ENCODE peak calls at places on chromosomes 5 and 9, in six cellular contexts. One of them, this sample, is unnamed.

GRCh38 chr9:6564868-6565267 is 80.7 kb downstream of the GLDC start:
- DNase-seq in ovary: peak; percentile 24
- DNase-seq in breast epithelium: no peak
- DNase-seq in A549: no peak
- DNase-seq in heart left ventricle: peak; percentile 30
- DNase-seq in gastrocnemius medialis: no peak
- DNase-seq in this sample: no peak

GRCh38 chr9:88818495-88819201 is 172.6 kb upstream of the S1PR3 start:
- DNase-seq in gastrocnemius medialis: no peak
- DNase-seq in A549: no peak
- DNase-seq in breast epithelium: peak; percentile 27
- DNase-seq in heart left ventricle: peak; percentile 52
- DNase-seq in ovary: no peak
- DNase-seq in this sample: no peak

GRCh38 chr9:70600479-70600878 is 186.0 kb upstream of the KLF9 start:
- DNase-seq in gastrocnemius medialis: peak; percentile 41
- DNase-seq in heart left ventricle: peak; percentile 68
- DNase-seq in A549: no peak
- DNase-seq in ovary: peak; percentile 58
- DNase-seq in breast epithelium: no peak
- DNase-seq in this sample: no peak

GRCh38 chr5:148820778-148821395 is 5.5 kb upstream of the ADRB2 start:
- DNase-seq in breast epithelium: no peak
- DNase-seq in gastrocnemius medialis: no peak
- DNase-seq in heart left ventricle: no peak
- DNase-seq in A549: no peak
- DNase-seq in ovary: no peak
- DNase-seq in this sample: no peak

GRCh38 chr9:108473209-108474112 is 382.3 kb downstream of the ACTL7B start:
- DNase-seq in gastrocnemius medialis: peak; percentile 85
- DNase-seq in breast epithelium: no peak
- DNase-seq in A549: peak; percentile 54
- DNase-seq in ovary: no peak
- DNase-seq in heart left ventricle: no peak
- DNase-seq in this sample: peak; percentile 64

GRCh38 chr9:37784291-37784639 is 599 bp downstream of the EXOSC3 start:
- DNase-seq in gastrocnemius medialis: no peak
- DNase-seq in heart left ventricle: no peak
- DNase-seq in breast epithelium: no peak
- DNase-seq in A549: peak; percentile 12
- DNase-seq in ovary: no peak
- DNase-seq in this sample: no peak

GRCh38 chr9:82930116-82930515 is 132.8 kb downstream of the RASEF start:
- DNase-seq in heart left ventricle: no peak
- DNase-seq in A549: no peak
- DNase-seq in gastrocnemius medialis: no peak
- DNase-seq in breast epithelium: no peak
- DNase-seq in ovary: no peak
- DNase-seq in this sample: no peak

GRCh38 chr9:95084254-95084934 is 233.1 kb downstream of the FANCC start:
- DNase-seq in heart left ventricle: peak; percentile 44
- DNase-seq in A549: no peak
- DNase-seq in ovary: no peak
- DNase-seq in breast epithelium: no peak
- DNase-seq in gastrocnemius medialis: no peak
- DNase-seq in this sample: no peak

GRCh38 chr5:136656811-136657210 is 291.5 kb upstream of the TRPC7 start:
- DNase-seq in ovary: no peak
- DNase-seq in gastrocnemius medialis: no peak
- DNase-seq in A549: no peak
- DNase-seq in heart left ventricle: no peak
- DNase-seq in breast epithelium: no peak
- DNase-seq in this sample: no peak

GRCh38 chr9:123087359-123087888 is 54.0 kb downstream of the GPR21 start:
- DNase-seq in breast epithelium: no peak
- DNase-seq in heart left ventricle: peak; percentile 65
- DNase-seq in A549: no peak
- DNase-seq in gastrocnemius medialis: no peak
- DNase-seq in ovary: no peak
- DNase-seq in this sample: no peak

GRCh38 chr9:124079176-124079925 is 67.8 kb downstream of the LHX2 start:
- DNase-seq in breast epithelium: peak; percentile 48
- DNase-seq in heart left ventricle: peak; percentile 40
- DNase-seq in ovary: no peak
- DNase-seq in A549: no peak
- DNase-seq in gastrocnemius medialis: peak; percentile 46
- DNase-seq in this sample: no peak

GRCh38 chr5:95822408-95823240 is at the start of gene GLRX:
- DNase-seq in breast epithelium: peak; percentile 48
- DNase-seq in heart left ventricle: peak; percentile 82
- DNase-seq in ovary: peak; percentile 67
- DNase-seq in gastrocnemius medialis: peak; percentile 80
- DNase-seq in A549: peak; percentile 88
- DNase-seq in this sample: peak; percentile 84

DNA sequence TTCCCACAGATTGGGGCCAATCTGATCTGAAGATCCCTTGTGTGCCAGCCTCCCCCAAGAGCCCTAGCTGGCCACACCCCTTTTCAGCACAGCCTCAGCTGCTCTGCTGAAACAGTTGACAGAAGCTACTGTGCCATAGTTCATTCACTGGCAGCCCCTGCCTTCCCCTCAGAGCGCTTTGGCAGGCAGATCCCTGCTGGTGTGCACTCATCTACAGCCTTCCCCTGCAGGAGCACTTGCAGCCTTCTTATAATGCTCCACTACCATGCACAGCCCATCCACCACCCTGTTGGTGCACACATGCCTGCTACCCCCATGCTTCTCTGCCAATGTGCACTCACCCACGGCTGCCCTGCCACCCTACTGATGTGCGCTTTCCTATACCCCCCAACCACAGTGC is 471.3 kb downstream of the MTRR start:
- DNase-seq in breast epithelium: no peak
- DNase-seq in heart left ventricle: no peak
- DNase-seq in A549: no peak
- DNase-seq in ovary: no peak
- DNase-seq in gastrocnemius medialis: no peak
- DNase-seq in this sample: no peak
- TF ChIP-seq CTCF in breast epithelium: no peak
- TF ChIP-seq CTCF in heart left ventricle: no peak
- TF ChIP-seq CTCF in A549: no peak
- TF ChIP-seq CTCF in ovary: no peak
- TF ChIP-seq CTCF in gastrocnemius medialis: no peak
- TF ChIP-seq CTCF in this sample: no peak

GRCh38 chr5:1480806-1481205 is 35.6 kb upstream of the SLC6A3 start:
- DNase-seq in breast epithelium: no peak
- DNase-seq in gastrocnemius medialis: no peak
- DNase-seq in A549: no peak
- DNase-seq in heart left ventricle: no peak
- DNase-seq in ovary: no peak
- DNase-seq in this sample: no peak
- TF ChIP-seq POLR2A in breast epithelium: no peak
- TF ChIP-seq POLR2A in gastrocnemius medialis: no peak
- TF ChIP-seq POLR2A in A549: no peak
- TF ChIP-seq POLR2A in heart left ventricle: no peak
- TF ChIP-seq POLR2A in ovary: no peak
- TF ChIP-seq POLR2A in this sample: no peak

GRCh38 chr5:140372971-140373487 is 13.0 kb downstream of the SLC4A9 start:
- DNase-seq in heart left ventricle: peak; percentile 78
- DNase-seq in breast epithelium: peak; percentile 35
- DNase-seq in ovary: peak; percentile 81
- DNase-seq in A549: peak; percentile 79
- DNase-seq in gastrocnemius medialis: no peak
- DNase-seq in this sample: peak; percentile 85
- TF ChIP-seq CTCF in heart left ventricle: peak; percentile 69
- TF ChIP-seq CTCF in breast epithelium: peak; percentile 69
- TF ChIP-seq CTCF in ovary: peak; percentile 81
- TF ChIP-seq CTCF in A549: peak; percentile 74
- TF ChIP-seq CTCF in gastrocnemius medialis: peak; percentile 60
- TF ChIP-seq CTCF in this sample: peak; percentile 59

DNA sequence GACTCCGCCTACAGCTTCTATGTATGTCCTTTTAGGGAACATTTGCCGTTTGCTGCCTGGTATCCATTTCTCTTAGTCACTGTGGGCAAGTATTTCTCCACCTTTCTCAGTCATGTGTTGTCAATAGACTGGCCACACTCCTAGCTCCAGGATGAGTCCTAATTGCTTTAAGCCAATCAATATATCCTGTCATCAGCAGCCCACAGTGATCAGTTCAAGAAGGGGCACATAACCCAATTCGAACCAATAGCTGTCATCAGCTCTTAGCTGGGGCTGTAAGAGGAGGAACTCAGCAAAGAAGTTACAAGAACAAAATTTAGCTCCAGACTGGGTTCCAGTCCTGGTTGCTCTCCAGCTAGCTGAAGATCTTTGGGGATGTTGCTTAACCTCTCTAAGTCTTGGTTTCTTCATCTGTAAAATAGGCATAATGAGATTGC is 70.7 kb upstream of the MAN2A1 start:
- DNase-seq in gastrocnemius medialis: no peak
- DNase-seq in heart left ventricle: no peak
- DNase-seq in ovary: no peak
- DNase-seq in A549: no peak
- DNase-seq in breast epithelium: no peak
- DNase-seq in this sample: no peak
- TF ChIP-seq POLR2A in gastrocnemius medialis: no peak
- TF ChIP-seq POLR2A in heart left ventricle: no peak
- TF ChIP-seq POLR2A in ovary: no peak
- TF ChIP-seq POLR2A in A549: no peak
- TF ChIP-seq POLR2A in breast epithelium: no peak
- TF ChIP-seq POLR2A in this sample: no peak

GRCh38 chr5:139404484-139404840 is 573 bp upstream of the SPATA24 start:
- DNase-seq in ovary: no peak
- DNase-seq in breast epithelium: no peak
- DNase-seq in gastrocnemius medialis: no peak
- DNase-seq in A549: no peak
- DNase-seq in heart left ventricle: no peak
- DNase-seq in this sample: no peak

GRCh38 chr5:139403787-139404483 is at the start of gene SPATA24:
- DNase-seq in ovary: peak; percentile 97
- DNase-seq in breast epithelium: peak; percentile 98
- DNase-seq in A549: peak; percentile 97
- DNase-seq in heart left ventricle: peak; percentile 99
- DNase-seq in gastrocnemius medialis: peak; percentile 94
- DNase-seq in this sample: peak; percentile 99

GRCh38 chr5:139403418-139403786 is 487 bp downstream of the SPATA24 start:
- DNase-seq in ovary: no peak
- DNase-seq in gastrocnemius medialis: no peak
- DNase-seq in breast epithelium: no peak
- DNase-seq in A549: no peak
- DNase-seq in heart left ventricle: no peak
- DNase-seq in this sample: no peak

GRCh38 chr5:139401546-139401945 is 2.3 kb downstream of the SPATA24 start:
- DNase-seq in A549: no peak
- DNase-seq in gastrocnemius medialis: no peak
- DNase-seq in heart left ventricle: no peak
- DNase-seq in ovary: no peak
- DNase-seq in breast epithelium: no peak
- DNase-seq in this sample: no peak

DNA sequence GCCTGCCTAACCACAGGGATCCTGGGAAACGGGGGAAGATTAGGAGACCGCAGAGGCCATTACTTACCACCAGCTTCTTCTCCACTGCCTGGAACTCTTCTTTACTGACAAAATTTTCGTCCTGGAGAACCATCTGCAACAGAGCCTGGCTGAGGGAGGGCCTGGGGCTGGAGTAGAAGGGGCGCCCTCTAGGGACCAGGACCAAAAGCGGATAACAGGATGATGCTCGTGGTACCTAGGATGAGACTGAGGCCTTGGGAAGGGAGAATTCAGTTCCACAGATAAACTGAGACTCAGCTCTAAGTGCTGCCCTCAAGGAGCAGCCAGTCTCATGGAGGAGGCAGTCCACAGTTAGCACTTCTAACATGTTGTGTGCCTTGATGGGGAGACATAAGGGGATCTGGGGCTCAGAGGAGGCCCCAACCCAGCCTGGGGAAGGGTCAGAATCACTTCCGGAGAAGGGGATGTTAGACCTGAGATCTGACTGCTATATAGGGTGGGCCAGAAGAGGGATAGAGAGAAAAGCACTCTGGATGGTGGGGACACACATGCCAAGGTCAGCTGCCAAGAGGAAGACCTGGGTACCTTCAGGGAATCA is 1.2 kb downstream of the SPATA24 start:
- DNase-seq in gastrocnemius medialis: no peak
- DNase-seq in breast epithelium: no peak
- DNase-seq in ovary: no peak
- DNase-seq in A549: peak; percentile 72
- DNase-seq in heart left ventricle: no peak
- DNase-seq in this sample: no peak
- TF ChIP-seq CTCF in gastrocnemius medialis: no peak
- TF ChIP-seq CTCF in breast epithelium: no peak
- TF ChIP-seq CTCF in ovary: no peak
- TF ChIP-seq CTCF in A549: peak; percentile 58
- TF ChIP-seq CTCF in heart left ventricle: peak; percentile 14
- TF ChIP-seq CTCF in this sample: no peak

GRCh38 chr9:128688501-128689292 is at the start of gene SET:
- DNase-seq in breast epithelium: peak; percentile 92
- DNase-seq in ovary: peak; percentile 95
- DNase-seq in A549: peak; percentile 94
- DNase-seq in heart left ventricle: peak; percentile 98
- DNase-seq in gastrocnemius medialis: peak; percentile 89
- DNase-seq in this sample: peak; percentile 94

GRCh38 chr9:128690684-128691034 is 1.6 kb downstream of the SET start:
- DNase-seq in ovary: no peak
- DNase-seq in A549: no peak
- DNase-seq in gastrocnemius medialis: no peak
- DNase-seq in breast epithelium: no peak
- DNase-seq in heart left ventricle: no peak
- DNase-seq in this sample: no peak

GRCh38 chr9:128687453-128687852 is 1.6 kb upstream of the SET start:
- DNase-seq in gastrocnemius medialis: no peak
- DNase-seq in heart left ventricle: no peak
- DNase-seq in A549: no peak
- DNase-seq in ovary: no peak
- DNase-seq in breast epithelium: no peak
- DNase-seq in this sample: no peak

GRCh38 chr9:128689293-128689770 is 310 bp downstream of the SET start:
- DNase-seq in A549: peak; percentile 31
- DNase-seq in breast epithelium: peak; percentile 28
- DNase-seq in heart left ventricle: peak; percentile 71
- DNase-seq in gastrocnemius medialis: no peak
- DNase-seq in ovary: peak; percentile 66
- DNase-seq in this sample: peak; percentile 81

GRCh38 chr9:128689820-128690683 is 1.0 kb downstream of the SET start:
- DNase-seq in gastrocnemius medialis: no peak
- DNase-seq in breast epithelium: no peak
- DNase-seq in A549: peak; percentile 56
- DNase-seq in ovary: peak; percentile 56
- DNase-seq in heart left ventricle: peak; percentile 56
- DNase-seq in this sample: no peak
- TF ChIP-seq POLR2A in gastrocnemius medialis: no peak
- TF ChIP-seq POLR2A in breast epithelium: no peak
- TF ChIP-seq POLR2A in A549: no peak
- TF ChIP-seq POLR2A in ovary: no peak
- TF ChIP-seq POLR2A in heart left ventricle: no peak
- TF ChIP-seq POLR2A in this sample: no peak

This sample was measured in suprapubic skin.